ENCODE peak calls at places on chromosomes 6 and 20, in five cellular contexts. V is SK-N-DZ; I is fibroblast of mammary gland; K is CD8-positive, alpha-beta T cell; R is HCT116. M is an unnamed sample.

GRCh38 chr6:35034411-35035171 is 106.5 kb downstream of the TCP11 start:
- DNase-seq in V (no peak), I (peak; percentile 16), K (no peak), R (no peak), M (no peak)

GRCh38 chr6:139392834-139393233 is 18.4 kb upstream of the CITED2 start:
- DNase-seq in V (no peak), I (peak; percentile 34), K (no peak), R (no peak), M (no peak)

GRCh38 chr6:135493218-135493961 is 4.2 kb downstream of the AHI1 start:
- DNase-seq in V (no peak), I (peak; percentile 27), K (no peak), R (no peak), M (no peak)

GRCh38 chr20:43925215-43925614 is 10.6 kb downstream of the TOX2 start:
- DNase-seq in V (no peak), I (no peak), K (peak; percentile 65), R (no peak), M (no peak)

GRCh38 chr20:53774487-53775203 is 181.0 kb upstream of the ZNF217 start:
- DNase-seq in V (no peak), I (peak; percentile 97), K (no peak), R (peak; percentile 54), M (no peak)

GRCh38 chr6:117548797-117549301 is 53.5 kb downstream of the GOPC start:
- DNase-seq in V (no peak), I (no peak), K (peak; percentile 45), R (no peak), M (peak; percentile 47)

GRCh38 chr6:144809120-144809519 is 524.0 kb downstream of the UTRN start:
- DNase-seq in V (no peak), I (peak; percentile 63), K (no peak), R (peak; percentile 93), M (no peak)

GRCh38 chr6:34992353-34992752 is 103.3 kb downstream of the ANKS1A start:
- DNase-seq in V (no peak), I (no peak), K (no peak), R (no peak), M (no peak)

GRCh38 chr6:20253021-20253420 is 40.8 kb upstream of the MBOAT1 start:
- DNase-seq in V (no peak), I (no peak), K (no peak), R (no peak), M (no peak)

GRCh38 chr20:45945678-45946148 is 11.2 kb downstream of the PCIF1 start:
- DNase-seq in V (no peak), I (peak; percentile 58), K (no peak), R (no peak), M (no peak)

GRCh38 chr6:159981591-159982245 is 12.8 kb downstream of the IGF2R start:
- DNase-seq in V (no peak), I (peak; percentile 72), K (no peak), R (no peak), M (peak; percentile 37)

GRCh38 chr20:16007978-16008377 is 565.3 kb downstream of the KIF16B start:
- DNase-seq in V (no peak), I (peak; percentile 7), K (no peak), R (no peak), M (no peak)

GRCh38 chr6:157228421-157229218 is 94.7 kb downstream of the TMEM242 start:
- DNase-seq in V (peak; percentile 83), I (no peak), K (no peak), R (no peak), M (no peak)

GRCh38 chr6:45543298-45544235 is 165.8 kb upstream of the SUPT3H start:
- DNase-seq in V (no peak), I (peak; percentile 86), K (no peak), R (no peak), M (no peak)

GRCh38 chr6:112061605-112062004 is 7.7 kb downstream of the CCN6 start:
- DNase-seq in V (no peak), I (peak; percentile 65), K (no peak), R (no peak), M (no peak)

M was measured in central memory CD4-positive, alpha-beta T cell.